ENCODE peak calls at places on chromosomes 2 and 18, in four cellular contexts. A is activated CD4-positive, alpha-beta memory T cell treated with anti-CD3 and anti-CD28 coated beads for 36 hours; J is neural progenitor cell; I is HEK293T. X is an unnamed sample.

GRCh38 chr2:6968319-6969100 is 51.3 kb downstream of the RNF144A start:
- DNase-seq in A (no peak), J (peak; percentile 38), I (no peak), X (no peak)

GRCh38 chr2:224407241-224407680 is 5.4 kb upstream of the FAM124B start:
- DNase-seq in A (no peak), J (peak; percentile 8), I (no peak), X (no peak)

GRCh38 chr2:20065885-20066602 is 14.6 kb upstream of the LAPTM4A start:
- DNase-seq in A (peak; percentile 27), J (no peak), I (no peak), X (no peak)

GRCh38 chr18:63773616-63774015 is 1.6 kb upstream of the SERPINB7 start:
- DNase-seq in A (no peak), J (no peak), I (no peak), X (no peak)

GRCh38 chr18:74861154-74861553 is 263.5 kb downstream of the ZNF407 start:
- DNase-seq in A (no peak), J (no peak), I (peak; percentile 33), X (no peak)

GRCh38 chr2:69177063-69177771 is 164.2 kb downstream of the ANTXR1 start:
- DNase-seq in A (no peak), J (peak; percentile 61), I (no peak), X (no peak)

GRCh38 chr18:79438581-79438980 is 42.9 kb downstream of the NFATC1 start:
- DNase-seq in A (no peak), J (no peak), I (no peak), X (no peak)

GRCh38 chr2:240269886-240270285 is 129.4 kb upstream of the OTOS start:
- DNase-seq in A (no peak), J (no peak), I (no peak), X (no peak)

GRCh38 chr2:197599285-197599965 is 76.0 kb downstream of the RFTN2 start:
- DNase-seq in A (peak; percentile 30), J (peak; percentile 16), I (peak; percentile 56), X (no peak)

GRCh38 chr2:85988210-85988913 is 99.6 kb upstream of the ST3GAL5 start:
- DNase-seq in A (no peak), J (no peak), I (no peak), X (no peak)

GRCh38 chr18:78913395-78913794 is 66.2 kb upstream of the SALL3 start:
- DNase-seq in A (no peak), J (no peak), I (no peak), X (no peak)

GRCh38 chr2:127661072-127661618 is 14.2 kb downstream of the LIMS2 start:
- DNase-seq in A (no peak), J (no peak), I (no peak), X (no peak)